ENCODE peak calls at places on chromosomes 3 and 15, in six cellular contexts. L, F, O, J, V and Q are unnamed samples.

GRCh38 chr3:181292984-181293383 is 303.4 kb upstream of the DNAJC19 start:
- DNase-seq in V (no peak), O (no peak), F (no peak), J (no peak), L (no peak), Q (no peak)

GRCh38 chr15:51403072-51403878 is 61.8 kb downstream of the GLDN start:
- DNase-seq in J (peak; percentile 59), O (peak; percentile 23), V (no peak), L (no peak), F (no peak), Q (no peak)

GRCh38 chr15:68419301-68420175 is 12.4 kb downstream of the ITGA11 start:
- DNase-seq in J (no peak), O (peak; percentile 8), V (peak; percentile 1), F (no peak), L (no peak), Q (no peak)

GRCh38 chr15:93088981-93089854 is at the start of gene RGMA:
- DNase-seq in F (no peak), L (peak; percentile 66), O (peak; percentile 65), V (peak; percentile 44), J (no peak), Q (no peak)

GRCh38 chr3:4786431-4786830 is 192.8 kb upstream of the BHLHE40 start:
- DNase-seq in L (no peak), O (no peak), V (no peak), F (no peak), J (no peak), Q (peak; percentile 39)

GRCh38 chr3:161598639-161599038 is 102.0 kb downstream of the OTOL1 start:
- DNase-seq in J (no peak), L (no peak), O (no peak), V (no peak), F (no peak), Q (no peak)

GRCh38 chr15:92109485-92109884 is 256.0 kb downstream of the SLCO3A1 start:
- DNase-seq in F (no peak), L (no peak), V (no peak), O (no peak), J (no peak), Q (no peak)

GRCh38 chr3:41893977-41894376 is 67.9 kb downstream of the ULK4 start:
- DNase-seq in J (peak; percentile 47), F (no peak), V (peak; percentile 22), L (no peak), O (no peak), Q (peak; percentile 29)

GRCh38 chr15:101558217-101558941 is 68.9 kb upstream of the PCSK6 start:
- DNase-seq in L (no peak), J (no peak), F (no peak), O (no peak), V (no peak), Q (no peak)

GRCh38 chr3:182920515-182921084 is 59.7 kb downstream of the DCUN1D1 start:
- DNase-seq in L (no peak), O (peak; percentile 69), F (no peak), V (no peak), J (peak; percentile 60), Q (no peak)

GRCh38 chr3:59237121-59237520 is 187.3 kb upstream of the CFAP20DC start:
- DNase-seq in F (no peak), O (no peak), V (no peak), J (no peak), L (no peak), Q (no peak)

GRCh38 chr3:62229908-62230307 is 143.4 kb downstream of the FEZF2 start:
- DNase-seq in J (peak; percentile 10), O (no peak), F (no peak), V (no peak), L (no peak), Q (no peak)

GRCh38 chr3:128549283-128550112 is 56.5 kb upstream of the GATA2 start:
- DNase-seq in F (no peak), O (no peak), V (peak; percentile 89), J (no peak), L (peak; percentile 70), Q (no peak)

GRCh38 chr3:55485208-55485791 is 1.8 kb downstream of the WNT5A start:
- DNase-seq in L (peak; percentile 75), V (peak; percentile 68), F (no peak), O (peak; percentile 88), J (peak; percentile 68), Q (peak; percentile 57)

GRCh38 chr3:152973575-152973974 is 138.6 kb downstream of the P2RY1 start:
- DNase-seq in J (no peak), O (no peak), F (no peak), L (no peak), V (no peak), Q (no peak)

GRCh38 chr3:136960838-136961836 is 3.4 kb downstream of the IL20RB start:
- DNase-seq in J (no peak), L (no peak), V (no peak), F (no peak), O (no peak), Q (no peak)

GRCh38 chr15:78727561-78727960 is 83.7 kb downstream of the ADAMTS7 start:
- DNase-seq in V (no peak), J (peak; percentile 45), O (peak; percentile 54), L (no peak), F (no peak), Q (no peak)

GRCh38 chr3:5568451-5568850 is 380.9 kb downstream of the EDEM1 start:
- DNase-seq in J (peak; percentile 34), L (no peak), V (no peak), F (peak; percentile 46), O (peak; percentile 43), Q (no peak)

GRCh38 chr15:88650556-88650955 is 11.7 kb downstream of the ISG20 start:
- DNase-seq in J (no peak), V (no peak), F (no peak), L (no peak), O (no peak), Q (no peak)

GRCh38 chr3:127139601-127140500 is 53.1 kb upstream of the PRR23E start:
- DNase-seq in O (no peak), V (no peak), J (no peak), L (no peak), F (no peak), Q (no peak)

GRCh38 chr15:71747128-71748083 is 62.9 kb upstream of the NR2E3 start:
- DNase-seq in J (peak; percentile 98), V (no peak), F (no peak), L (no peak), O (no peak), Q (peak; percentile 49)

GRCh38 chr3:189457666-189458065 is 173.5 kb upstream of the TP63 start:
- DNase-seq in J (no peak), L (no peak), F (no peak), O (no peak), V (no peak), Q (no peak)

GRCh38 chr15:30036304-30036703 is 46.5 kb upstream of the GOLGA8J start:
- DNase-seq in V (no peak), J (no peak), O (no peak), F (no peak), L (no peak), Q (no peak)

GRCh38 chr3:43093006-43093405 is 12.9 kb downstream of the POMGNT2 start:
- DNase-seq in O (no peak), V (no peak), J (no peak), F (no peak), L (no peak), Q (no peak)

GRCh38 chr15:59260090-59260489 is 53.4 kb downstream of the LDHAL6B start:
- DNase-seq in V (no peak), F (no peak), L (no peak), O (no peak), J (no peak), Q (no peak)

GRCh38 chr15:64288999-64289398 is 67.0 kb downstream of the CSNK1G1 start:
- DNase-seq in F (no peak), O (no peak), J (no peak), V (no peak), L (no peak), Q (no peak)

DNA sequence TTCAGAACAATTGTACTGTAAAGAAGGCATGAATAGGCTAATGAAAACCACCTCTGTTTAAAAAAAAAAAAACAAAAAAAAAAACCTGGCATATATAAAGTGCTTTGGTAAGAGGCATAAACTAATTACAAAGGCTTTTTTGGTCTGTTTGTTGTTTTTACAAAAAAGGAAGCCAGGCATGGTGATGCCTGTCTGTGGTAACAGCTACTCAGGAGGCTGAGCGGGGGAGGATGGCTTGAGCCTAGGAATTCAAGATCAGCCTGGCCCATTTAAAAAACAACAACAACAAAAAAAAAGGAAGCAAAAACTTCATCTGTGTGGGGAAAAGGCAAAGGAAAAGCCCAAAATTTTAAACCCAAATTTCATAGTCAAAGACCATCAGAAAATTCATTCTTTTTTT is 47.0 kb downstream of the OSBPL10 start:
- DNase-seq in V (no peak), F (peak; percentile 57), L (no peak), J (no peak), O (no peak), Q (no peak)
- H3K4me1 ChIP-seq in V (no peaks in the 10 kb centered on the region), F (peaks cover 11% of the 10 kb centered on the region), L (peaks cover 9% of the 10 kb centered on the region), J (peaks cover 11% of the 10 kb centered on the region), O (peaks cover 7% of the 10 kb centered on the region), Q (peaks cover 3% of the 10 kb centered on the region)

DNA sequence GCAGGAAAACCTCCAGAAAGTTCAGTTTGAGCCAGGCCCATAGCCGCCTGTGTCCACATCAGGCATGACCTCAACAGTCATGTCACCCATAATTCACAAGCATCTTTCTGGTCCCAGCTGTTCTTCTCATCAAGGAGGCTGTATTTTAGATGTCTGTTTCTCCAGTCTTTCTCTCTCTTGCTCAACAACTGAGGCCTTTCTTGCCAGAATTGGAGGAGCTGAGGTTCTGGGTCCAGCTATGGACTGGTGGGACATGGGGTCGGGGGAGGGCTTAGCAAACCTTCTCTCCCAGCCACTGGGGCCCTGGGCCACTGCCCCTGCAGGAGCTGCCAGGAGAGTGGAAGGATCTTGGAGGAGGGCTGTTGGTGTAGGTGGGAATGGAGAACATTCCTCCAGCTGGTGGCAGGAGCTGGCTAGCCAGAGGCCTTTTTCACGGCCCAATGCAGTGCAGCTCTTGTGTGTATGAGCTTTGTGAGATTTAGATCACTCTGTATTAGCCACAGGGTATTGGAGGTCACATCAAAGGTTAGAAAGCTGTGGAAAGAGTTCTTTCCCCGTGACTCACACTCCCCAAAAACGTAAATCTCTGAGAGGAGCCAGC is 23.5 kb downstream of the MAGEF1 start:
- DNase-seq in J (no peak), L (no peak), O (no peak), F (no peak), V (no peak), Q (no peak)
- H3K4me1 ChIP-seq in J (no peaks in the 10 kb centered on the region), L (peaks cover 39% of the 10 kb centered on the region), O (peaks cover 5% of the 10 kb centered on the region), F (peaks cover 48% of the 10 kb centered on the region), V (peaks cover 11% of the 10 kb centered on the region), Q (no peaks in the 10 kb centered on the region)

DNA sequence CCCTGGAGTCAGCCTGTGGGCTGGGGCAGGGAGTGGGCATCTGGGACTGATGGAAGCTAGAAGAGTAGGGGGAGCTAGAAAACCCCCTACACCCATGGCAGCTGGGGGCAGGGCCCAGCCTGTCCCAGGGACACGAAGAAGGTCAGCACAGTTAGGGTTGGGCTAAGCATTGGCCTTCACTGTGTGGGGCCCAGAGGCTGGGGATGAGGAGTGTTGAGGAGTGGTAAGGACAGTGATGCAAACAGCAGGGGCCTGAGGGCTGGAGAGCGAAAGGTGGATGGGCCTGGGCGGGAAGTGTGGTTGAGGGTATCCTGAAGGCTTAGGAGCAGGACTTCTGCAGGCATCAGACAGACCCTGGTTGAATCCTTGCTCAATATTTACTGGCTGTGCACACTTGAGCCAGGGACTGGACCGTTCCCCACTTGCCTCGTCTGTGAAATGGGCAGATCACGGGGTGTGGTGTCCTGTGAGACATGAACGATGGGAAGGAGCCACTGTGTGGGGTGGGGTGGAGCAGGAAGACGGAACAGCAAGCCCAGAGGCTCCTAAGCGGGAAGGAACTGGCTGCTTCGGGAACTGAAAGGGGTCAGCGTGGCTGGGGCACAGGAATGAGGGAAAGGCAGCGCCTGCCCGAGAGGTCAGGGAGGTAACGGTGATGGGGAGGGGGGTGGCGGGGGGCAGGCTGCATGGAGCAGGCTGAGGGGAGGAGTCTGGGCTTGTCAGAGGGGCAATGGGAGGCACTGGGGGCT is 7.3 kb downstream of the PRKCD start:
- DNase-seq in J (no peak), V (no peak), O (no peak), L (peak; percentile 40), F (no peak), Q (no peak)
- H3K4me1 ChIP-seq in J (no peaks in the 10 kb centered on the region), V (peaks cover 9% of the 10 kb centered on the region), O (peaks cover 8% of the 10 kb centered on the region), L (peaks cover 31% of the 10 kb centered on the region), F (peaks cover 52% of the 10 kb centered on the region), Q (peaks cover 40% of the 10 kb centered on the region)

GRCh38 chr3:58063022-58063421 is 54.8 kb downstream of the FLNB start:
- DNase-seq in O (no peak), J (no peak), F (no peak), V (no peak), L (no peak), Q (no peak)
- H3K4me1 ChIP-seq in O (peaks cover 30% of the 10 kb centered on the region), J (peaks cover 100% of the 10 kb centered on the region), F (peaks cover 33% of the 10 kb centered on the region), V (peaks cover 33% of the 10 kb centered on the region), L (peaks cover 56% of the 10 kb centered on the region), Q (peaks cover 11% of the 10 kb centered on the region)